ENCODE peak calls at places on chromosome 20, in seven cellular contexts. X, T, D, P, C, Q and E are unnamed samples.

GRCh38 chr20:50112512-50113419 is at the start of gene UBE2V1:
- DNase-seq in Q (peak; percentile 93), T (peak; percentile 94), P (peak; percentile 92), X (peak; percentile 51), D (peak; percentile 91), C (peak; percentile 90), E (peak; percentile 88)

GRCh38 chr20:4947817-4948559 is 53.3 kb downstream of the SLC23A2 start:
- DNase-seq in D (no peak), Q (no peak), X (no peak), C (no peak), T (no peak), P (no peak), E (no peak)

GRCh38 chr20:2470051-2470431 is 548 bp downstream of the SNRPB start:
- DNase-seq in C (peak; percentile 87), D (peak; percentile 40), T (peak; percentile 69), P (peak; percentile 28), Q (peak; percentile 54), X (no peak), E (peak; percentile 87)

GRCh38 chr20:49368596-49368995 is 90.7 kb upstream of the ZNFX1 start:
- DNase-seq in P (no peak), X (no peak), Q (no peak), C (no peak), D (no peak), T (no peak), E (no peak)

GRCh38 chr20:21981607-21982344 is 276.3 kb downstream of the PAX1 start:
- DNase-seq in C (no peak), X (no peak), T (no peak), D (peak; percentile 45), P (no peak), Q (no peak), E (no peak)

GRCh38 chr20:37480915-37481314 is 40.1 kb upstream of the NNAT start:
- DNase-seq in T (no peak), D (peak; percentile 42), X (no peak), Q (no peak), C (no peak), P (no peak), E (peak; percentile 13)

GRCh38 chr20:41889125-41889870 is 271.1 kb upstream of the CHD6 start:
- DNase-seq in C (no peak), T (no peak), Q (peak; percentile 27), D (no peak), P (no peak), X (no peak), E (no peak)

GRCh38 chr20:16005612-16006493 is 567.4 kb downstream of the KIF16B start:
- DNase-seq in P (no peak), X (no peak), D (no peak), C (no peak), T (no peak), Q (no peak), E (no peak)

GRCh38 chr20:50737352-50737751 is 6.0 kb downstream of the PARD6B start:
- DNase-seq in D (no peak), C (no peak), X (no peak), Q (peak; percentile 81), P (no peak), T (no peak), E (peak; percentile 5)

GRCh38 chr20:64238851-64239387 is 16.6 kb upstream of the PCMTD2 start:
- DNase-seq in Q (no peak), T (no peak), D (no peak), P (no peak), X (no peak), C (no peak), E (no peak)

GRCh38 chr20:20713244-20713765 is 861 bp upstream of the RALGAPA2 start:
- DNase-seq in P (peak; percentile 48), T (no peak), X (no peak), D (no peak), Q (peak; percentile 4), C (no peak), E (no peak)

GRCh38 chr20:38982291-38982690 is 20.1 kb downstream of the DHX35 start:
- DNase-seq in D (no peak), Q (no peak), X (no peak), P (no peak), C (no peak), T (no peak), E (no peak)

GRCh38 chr20:53706008-53706481 is 112.4 kb upstream of the ZNF217 start:
- DNase-seq in X (no peak), C (no peak), Q (no peak), D (no peak), T (no peak), P (no peak), E (no peak)
- H3K4me3 ChIP-seq in X (no peak overlapping the region), C (no peak overlapping the region), Q (no peak overlapping the region), D (no peak overlapping the region), T (no peak overlapping the region), P (no peak overlapping the region), E (no peak overlapping the region)

GRCh38 chr20:58245931-58246330 is 17.5 kb upstream of the ANKRD60 start:
- DNase-seq in D (no peak), C (no peak), X (no peak), T (no peak), Q (no peak), P (no peak), E (no peak)
- TF ChIP-seq CTCF in D (no peak), C (no peak), X (no peak), T (no peak), Q (no peak), P (no peak), E (no peak)

GRCh38 chr20:35710884-35711587 is 11.8 kb downstream of the ROMO1 start:
- DNase-seq in T (no peak), Q (no peak), X (no peak), C (no peak), P (no peak), D (no peak), E (no peak)
- H3K4me3 ChIP-seq in T (no peak overlapping the region), Q (no peak overlapping the region), X (no peak overlapping the region), C (no peak overlapping the region), P (no peak overlapping the region), D (no peak overlapping the region), E (no peak overlapping the region)

DNA sequence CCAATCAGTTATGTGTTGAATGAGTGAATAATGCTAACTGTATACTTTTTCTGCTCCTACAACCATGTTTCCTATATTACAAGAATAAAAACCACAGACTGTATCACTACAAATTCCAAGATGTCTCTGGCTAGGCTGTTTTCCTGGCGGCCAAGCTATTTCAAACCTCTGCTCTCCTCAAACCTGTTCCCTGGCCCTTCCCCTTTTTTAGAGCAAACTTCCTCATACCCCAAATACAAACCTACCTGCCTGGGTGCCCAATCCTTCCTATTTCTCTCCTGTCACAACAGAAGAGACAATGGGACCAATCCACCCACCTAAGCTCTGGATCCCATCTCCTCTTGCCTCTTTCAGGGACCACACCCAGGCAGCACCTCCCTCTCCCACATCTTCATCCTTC is 7.5 kb downstream of the TOMM34 start:
- DNase-seq in T (no peak), D (no peak), P (no peak), X (no peak), Q (no peak), C (no peak), E (no peak)
- TF ChIP-seq CTCF in T (no peak), D (no peak), P (no peak), X (no peak), Q (no peak), C (no peak), E (no peak)

DNA sequence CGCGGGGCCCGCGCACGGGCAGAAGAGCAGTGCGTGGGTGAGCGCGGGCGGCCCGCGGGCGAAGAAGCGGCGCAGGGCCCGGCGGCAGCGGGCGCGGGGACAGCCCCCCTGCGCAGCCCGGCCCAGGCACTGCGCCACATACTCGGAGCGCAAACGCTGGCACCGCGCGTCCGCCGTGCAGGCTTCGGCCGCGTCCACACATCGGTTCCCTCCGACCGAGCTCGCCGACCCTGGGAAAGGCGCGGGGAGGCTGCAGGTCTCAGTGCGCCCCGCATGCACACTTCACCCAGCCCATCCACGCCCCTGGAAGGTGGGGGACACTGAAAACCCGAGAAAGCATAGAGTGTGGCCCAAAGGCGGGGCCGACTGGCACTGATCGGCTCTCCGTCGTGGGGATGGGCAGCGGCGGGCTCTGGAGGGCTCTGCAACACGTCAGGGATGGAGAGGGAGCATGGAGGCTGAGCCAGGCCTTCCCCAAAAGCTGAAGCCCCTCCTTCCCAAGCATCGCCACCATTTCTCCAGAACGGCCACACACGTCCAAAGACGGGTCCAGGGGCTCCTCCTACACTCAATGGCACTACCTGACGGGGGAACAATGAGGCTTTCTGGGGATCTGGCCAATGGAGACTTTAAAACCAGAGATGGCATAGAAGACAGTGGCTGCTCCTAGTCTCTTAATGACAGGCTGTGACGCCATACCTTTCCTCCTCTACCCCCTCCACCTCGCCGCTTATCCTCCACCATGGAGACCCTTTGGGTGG is 2.0 kb downstream of the GFRA4 start:
- DNase-seq in X (no peak), P (no peak), C (no peak), Q (no peak), D (peak; percentile 13), T (peak; percentile 48), E (no peak)
- H3K4me3 ChIP-seq in X (no peak overlapping the region), P (no peak overlapping the region), C (peak overlapping the region; percentile 4), Q (no peak overlapping the region), D (no peak overlapping the region), T (peak overlapping the region; percentile 39), E (no peak overlapping the region)

GRCh38 chr20:56515657-56516381 is 8.7 kb upstream of the FAM209A start:
- DNase-seq in X (no peak), Q (peak; percentile 5), P (no peak), D (no peak), C (no peak), T (no peak), E (no peak)
- TF ChIP-seq CTCF in X (no peak), Q (no peak), P (no peak), D (no peak), C (peak; percentile 41), T (no peak), E (no peak)

GRCh38 chr20:62269871-62270270 is 31.6 kb downstream of the OSBPL2 start:
- DNase-seq in Q (no peak), T (no peak), C (no peak), X (no peak), P (peak; percentile 66), D (no peak), E (no peak)

GRCh38 chr20:62268228-62268900 is 30.0 kb downstream of the OSBPL2 start:
- DNase-seq in P (no peak), X (no peak), D (no peak), T (no peak), Q (no peak), C (no peak), E (no peak)

GRCh38 chr20:62267543-62267942 is 29.2 kb downstream of the OSBPL2 start:
- DNase-seq in Q (no peak), X (no peak), D (no peak), C (no peak), P (no peak), T (no peak), E (no peak)

GRCh38 chr20:62266851-62267250 is 28.5 kb downstream of the OSBPL2 start:
- DNase-seq in D (no peak), X (no peak), T (no peak), P (no peak), C (no peak), Q (no peak), E (no peak)

DNA sequence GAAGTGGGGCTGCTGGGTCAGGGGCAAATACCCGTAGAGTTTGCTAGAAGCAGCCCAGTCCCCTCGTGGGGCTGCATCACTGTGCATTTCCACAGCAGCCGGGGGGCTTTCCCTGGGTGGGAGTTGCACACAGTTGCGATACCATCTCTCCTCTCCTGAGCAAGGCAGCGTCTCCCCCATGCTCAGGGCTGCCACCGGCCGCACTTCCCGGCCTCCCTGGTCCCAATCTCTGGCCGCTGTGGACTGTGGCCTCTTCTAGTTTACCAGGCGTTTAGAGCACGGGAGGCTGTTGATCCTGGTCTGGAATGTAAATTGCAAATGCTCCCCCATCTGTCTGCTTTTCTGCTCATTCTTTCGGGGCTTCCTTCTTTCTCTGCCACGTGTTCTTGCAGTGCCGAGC is 31.1 kb downstream of the OSBPL2 start:
- DNase-seq in Q (no peak), P (no peak), T (no peak), D (no peak), X (no peak), C (no peak), E (no peak)
- H3K4me3 ChIP-seq in Q (no peak overlapping the region), P (no peak overlapping the region), T (no peak overlapping the region), D (no peak overlapping the region), X (no peak overlapping the region), C (no peak overlapping the region), E (no peak overlapping the region)

GRCh38 chr20:34473262-34473883 is 42.8 kb upstream of the DYNLRB1 start:
- DNase-seq in T (peak; percentile 80), P (peak; percentile 30), X (no peak), Q (peak; percentile 68), C (peak; percentile 44), D (peak; percentile 33), E (peak; percentile 88)
- TF ChIP-seq CTCF in T (no peak), P (no peak), X (no peak), Q (peak; percentile 65), C (peak; percentile 65), D (no peak), E (no peak)